ENCODE peak calls at places on chromosomes 1 and 21, in ten cellular contexts. One of them, this sample, is unnamed. For H3K4me1, the result is how much of the 10 kb centered on the place peaks cover.

GRCh38 chr1:66383602-66384001 is 150.4 kb upstream of the SGIP1 start:
- DNase-seq in GM12878: no peak
- DNase-seq in A549: no peak
- DNase-seq in breast epithelium: no peak
- DNase-seq in tibial nerve: no peak
- DNase-seq in K562: no peak
- DNase-seq in IMR-90: no peak
- DNase-seq in right lobe of liver: no peak
- DNase-seq in sigmoid colon: no peak
- DNase-seq in testis: no peak
- DNase-seq in this sample: no peak

GRCh38 chr21:36756527-36756926 is 57.6 kb downstream of the SIM2 start:
- DNase-seq in GM12878: no peak
- DNase-seq in A549: no peak
- DNase-seq in breast epithelium: no peak
- DNase-seq in tibial nerve: no peak
- DNase-seq in K562: no peak
- DNase-seq in IMR-90: peak
- DNase-seq in right lobe of liver: no peak
- DNase-seq in sigmoid colon: no peak
- DNase-seq in testis: no peak
- DNase-seq in this sample: no peak

GRCh38 chr1:30514945-30515344 is 208.4 kb downstream of the MATN1 start:
- DNase-seq in GM12878: no peak
- DNase-seq in A549: no peak
- DNase-seq in breast epithelium: peak
- DNase-seq in tibial nerve: no peak
- DNase-seq in K562: no peak
- DNase-seq in IMR-90: no peak
- DNase-seq in right lobe of liver: no peak
- DNase-seq in sigmoid colon: no peak
- DNase-seq in testis: no peak
- DNase-seq in this sample: no peak

GRCh38 chr1:163071381-163072255 is 2.5 kb downstream of the RGS4 start:
- DNase-seq in GM12878: no peak
- DNase-seq in A549: peak
- DNase-seq in breast epithelium: no peak
- DNase-seq in tibial nerve: peak
- DNase-seq in K562: peak
- DNase-seq in IMR-90: peak
- DNase-seq in right lobe of liver: peak
- DNase-seq in sigmoid colon: peak
- DNase-seq in testis: peak
- DNase-seq in this sample: peak

GRCh38 chr21:43308101-43308500 is 118.8 kb downstream of the SIK1 start:
- DNase-seq in GM12878: no peak
- DNase-seq in A549: no peak
- DNase-seq in breast epithelium: no peak
- DNase-seq in tibial nerve: no peak
- DNase-seq in K562: no peak
- DNase-seq in IMR-90: no peak
- DNase-seq in right lobe of liver: no peak
- DNase-seq in sigmoid colon: peak
- DNase-seq in testis: no peak
- DNase-seq in this sample: peak

GRCh38 chr1:206883876-206884275 is 13.4 kb upstream of the IL24 start:
- DNase-seq in GM12878: no peak
- DNase-seq in A549: no peak
- DNase-seq in breast epithelium: no peak
- DNase-seq in tibial nerve: no peak
- DNase-seq in K562: no peak
- DNase-seq in IMR-90: no peak
- DNase-seq in right lobe of liver: no peak
- DNase-seq in sigmoid colon: no peak
- DNase-seq in testis: no peak
- DNase-seq in this sample: no peak

GRCh38 chr21:42019706-42020105 is 9.5 kb upstream of the ZBTB21 start:
- DNase-seq in GM12878: no peak
- DNase-seq in A549: no peak
- DNase-seq in breast epithelium: no peak
- DNase-seq in tibial nerve: no peak
- DNase-seq in K562: no peak
- DNase-seq in IMR-90: no peak
- DNase-seq in right lobe of liver: no peak
- DNase-seq in sigmoid colon: peak
- DNase-seq in testis: no peak
- DNase-seq in this sample: no peak

GRCh38 chr1:218809625-218810024 is 364.1 kb upstream of the LYPLAL1 start:
- DNase-seq in GM12878: no peak
- DNase-seq in A549: no peak
- DNase-seq in breast epithelium: no peak
- DNase-seq in tibial nerve: no peak
- DNase-seq in K562: no peak
- DNase-seq in IMR-90: no peak
- DNase-seq in right lobe of liver: no peak
- DNase-seq in sigmoid colon: no peak
- DNase-seq in testis: no peak
- DNase-seq in this sample: no peak

GRCh38 chr1:231418101-231418740 is 3.9 kb downstream of the EGLN1 start:
- DNase-seq in GM12878: no peak
- DNase-seq in A549: no peak
- DNase-seq in breast epithelium: no peak
- DNase-seq in tibial nerve: no peak
- DNase-seq in K562: no peak
- DNase-seq in IMR-90: peak
- DNase-seq in right lobe of liver: no peak
- DNase-seq in sigmoid colon: no peak
- DNase-seq in testis: no peak
- DNase-seq in this sample: no peak
- H3K4me3 ChIP-seq in GM12878: peak
- H3K4me3 ChIP-seq in A549: peak
- H3K4me3 ChIP-seq in breast epithelium: peak
- H3K4me3 ChIP-seq in tibial nerve: peak
- H3K4me3 ChIP-seq in K562: peak
- H3K4me3 ChIP-seq in IMR-90: peak
- H3K4me3 ChIP-seq in right lobe of liver: peak
- H3K4me3 ChIP-seq in sigmoid colon: peak
- H3K4me3 ChIP-seq in testis: no peak
- H3K4me3 ChIP-seq in this sample: no peak

GRCh38 chr1:3465091-3465934 is 10.8 kb downstream of the ARHGEF16 start:
- DNase-seq in GM12878: no peak
- DNase-seq in A549: no peak
- DNase-seq in breast epithelium: no peak
- DNase-seq in tibial nerve: no peak
- DNase-seq in K562: no peak
- DNase-seq in IMR-90: no peak
- DNase-seq in right lobe of liver: no peak
- DNase-seq in sigmoid colon: peak
- DNase-seq in testis: no peak
- DNase-seq in this sample: peak
- H3K4me1 ChIP-seq in GM12878: under half
- H3K4me1 ChIP-seq in A549: under half
- H3K4me1 ChIP-seq in breast epithelium: under half
- H3K4me1 ChIP-seq in tibial nerve: under half
- H3K4me1 ChIP-seq in K562: under half
- H3K4me1 ChIP-seq in IMR-90: under half
- H3K4me1 ChIP-seq in right lobe of liver: under half
- H3K4me1 ChIP-seq in sigmoid colon: under half
- H3K4me1 ChIP-seq in testis: under half
- H3K4me1 ChIP-seq in this sample: under half

GRCh38 chr1:207959141-207959825 is 48.4 kb upstream of the CD34 start:
- DNase-seq in GM12878: no peak
- DNase-seq in A549: no peak
- DNase-seq in breast epithelium: peak
- DNase-seq in tibial nerve: peak
- DNase-seq in K562: no peak
- DNase-seq in IMR-90: peak
- DNase-seq in right lobe of liver: peak
- DNase-seq in sigmoid colon: peak
- DNase-seq in testis: peak
- DNase-seq in this sample: peak
- TF ChIP-seq POLR2A in GM12878: no peak
- TF ChIP-seq POLR2A in A549: no peak
- TF ChIP-seq POLR2A in breast epithelium: no peak
- TF ChIP-seq POLR2A in tibial nerve: no peak
- TF ChIP-seq POLR2A in K562: no peak
- TF ChIP-seq POLR2A in IMR-90: no peak
- TF ChIP-seq POLR2A in right lobe of liver: no peak
- TF ChIP-seq POLR2A in sigmoid colon: no peak
- TF ChIP-seq POLR2A in testis: no peak
- TF ChIP-seq POLR2A in this sample: no peak

GRCh38 chr1:92030701-92031107 is 919 bp downstream of the EPHX4 start:
- DNase-seq in GM12878: no peak
- DNase-seq in A549: no peak
- DNase-seq in breast epithelium: no peak
- DNase-seq in tibial nerve: no peak
- DNase-seq in K562: no peak
- DNase-seq in IMR-90: peak
- DNase-seq in right lobe of liver: no peak
- DNase-seq in sigmoid colon: no peak
- DNase-seq in testis: no peak
- DNase-seq in this sample: no peak
- H3K4me3 ChIP-seq in GM12878: no peak
- H3K4me3 ChIP-seq in A549: no peak
- H3K4me3 ChIP-seq in breast epithelium: no peak
- H3K4me3 ChIP-seq in tibial nerve: no peak
- H3K4me3 ChIP-seq in K562: no peak
- H3K4me3 ChIP-seq in IMR-90: peak
- H3K4me3 ChIP-seq in right lobe of liver: no peak
- H3K4me3 ChIP-seq in sigmoid colon: peak
- H3K4me3 ChIP-seq in testis: no peak
- H3K4me3 ChIP-seq in this sample: no peak

GRCh38 chr1:235657269-235657668 is 7.7 kb upstream of the GNG4 start:
- DNase-seq in GM12878: no peak
- DNase-seq in A549: no peak
- DNase-seq in breast epithelium: no peak
- DNase-seq in tibial nerve: no peak
- DNase-seq in K562: no peak
- DNase-seq in IMR-90: no peak
- DNase-seq in right lobe of liver: no peak
- DNase-seq in sigmoid colon: no peak
- DNase-seq in testis: no peak
- DNase-seq in this sample: no peak
- H3K4me1 ChIP-seq in GM12878: under half
- H3K4me1 ChIP-seq in A549: under half
- H3K4me1 ChIP-seq in breast epithelium: under half
- H3K4me1 ChIP-seq in tibial nerve: under half
- H3K4me1 ChIP-seq in K562: under half
- H3K4me1 ChIP-seq in IMR-90: under half
- H3K4me1 ChIP-seq in right lobe of liver: under half
- H3K4me1 ChIP-seq in sigmoid colon: under half
- H3K4me1 ChIP-seq in testis: under half
- H3K4me1 ChIP-seq in this sample: under half

DNA sequence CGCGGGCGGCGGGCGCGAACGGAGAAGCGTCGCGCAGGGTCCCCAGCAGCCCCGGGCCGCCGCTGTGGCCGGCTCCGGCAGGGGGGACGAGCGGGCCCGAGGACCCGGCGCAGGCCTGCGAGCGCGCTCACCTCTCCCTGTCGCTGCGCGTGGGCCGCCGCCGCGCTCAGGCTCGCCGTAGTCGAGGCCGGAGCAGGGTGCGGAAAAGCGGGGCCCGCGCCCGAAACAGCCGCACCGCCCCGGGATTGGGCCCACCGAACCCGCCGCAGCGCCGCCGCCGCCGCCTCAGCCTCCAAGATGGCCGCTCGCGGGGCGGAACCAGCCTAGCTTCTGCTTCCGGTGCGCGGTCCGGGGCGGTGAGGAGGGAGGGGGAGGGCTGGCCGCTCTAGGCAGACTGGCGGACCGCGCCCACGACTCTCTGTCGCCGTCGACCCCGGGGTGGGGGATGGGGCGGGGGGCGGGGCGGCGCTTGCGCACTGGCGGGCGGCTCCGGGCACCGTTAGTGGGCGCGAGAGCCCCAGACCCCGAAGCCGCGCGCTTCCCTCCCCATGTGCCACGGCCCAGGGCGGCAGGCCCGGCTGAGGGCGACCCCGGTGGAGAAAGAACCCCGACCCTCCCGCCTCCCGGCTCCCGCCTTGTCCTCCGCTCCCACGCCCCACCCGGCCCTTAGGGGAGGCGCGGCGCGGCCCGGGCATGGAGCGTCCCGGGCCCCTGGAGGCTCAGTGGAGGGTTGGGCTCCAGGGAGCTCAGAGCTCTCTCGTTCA is at the start of gene UBE2J2:
- DNase-seq in GM12878: peak
- DNase-seq in A549: peak
- DNase-seq in breast epithelium: peak
- DNase-seq in tibial nerve: peak
- DNase-seq in K562: peak
- DNase-seq in IMR-90: peak
- DNase-seq in right lobe of liver: peak
- DNase-seq in sigmoid colon: peak
- DNase-seq in testis: peak
- DNase-seq in this sample: peak
- TF ChIP-seq POLR2A in GM12878: peak
- TF ChIP-seq POLR2A in A549: peak
- TF ChIP-seq POLR2A in breast epithelium: no peak
- TF ChIP-seq POLR2A in tibial nerve: peak
- TF ChIP-seq POLR2A in K562: peak
- TF ChIP-seq POLR2A in IMR-90: peak
- TF ChIP-seq POLR2A in right lobe of liver: peak
- TF ChIP-seq POLR2A in sigmoid colon: no peak
- TF ChIP-seq POLR2A in testis: peak
- TF ChIP-seq POLR2A in this sample: peak

GRCh38 chr1:43796111-43796581 is 88.8 kb downstream of the ST3GAL3 start:
- DNase-seq in GM12878: no peak
- DNase-seq in A549: no peak
- DNase-seq in breast epithelium: no peak
- DNase-seq in tibial nerve: no peak
- DNase-seq in K562: no peak
- DNase-seq in IMR-90: peak
- DNase-seq in right lobe of liver: no peak
- DNase-seq in sigmoid colon: no peak
- DNase-seq in testis: no peak
- DNase-seq in this sample: peak

GRCh38 chr1:43800801-43801200 is 93.5 kb downstream of the ST3GAL3 start:
- DNase-seq in GM12878: no peak
- DNase-seq in A549: no peak
- DNase-seq in breast epithelium: no peak
- DNase-seq in tibial nerve: no peak
- DNase-seq in K562: no peak
- DNase-seq in IMR-90: no peak
- DNase-seq in right lobe of liver: no peak
- DNase-seq in sigmoid colon: no peak
- DNase-seq in testis: no peak
- DNase-seq in this sample: no peak

GRCh38 chr1:43801203-43801602 is 93.9 kb downstream of the ST3GAL3 start:
- DNase-seq in GM12878: no peak
- DNase-seq in A549: no peak
- DNase-seq in breast epithelium: no peak
- DNase-seq in tibial nerve: no peak
- DNase-seq in K562: no peak
- DNase-seq in IMR-90: no peak
- DNase-seq in right lobe of liver: no peak
- DNase-seq in sigmoid colon: no peak
- DNase-seq in testis: no peak
- DNase-seq in this sample: no peak

GRCh38 chr1:43799656-43800629 is 92.6 kb downstream of the ST3GAL3 start:
- DNase-seq in GM12878: no peak
- DNase-seq in A549: no peak
- DNase-seq in breast epithelium: no peak
- DNase-seq in tibial nerve: no peak
- DNase-seq in K562: peak
- DNase-seq in IMR-90: peak
- DNase-seq in right lobe of liver: no peak
- DNase-seq in sigmoid colon: no peak
- DNase-seq in testis: no peak
- DNase-seq in this sample: no peak

GRCh38 chr1:43797926-43798325 is 90.6 kb downstream of the ST3GAL3 start:
- DNase-seq in GM12878: no peak
- DNase-seq in A549: no peak
- DNase-seq in breast epithelium: no peak
- DNase-seq in tibial nerve: no peak
- DNase-seq in K562: no peak
- DNase-seq in IMR-90: no peak
- DNase-seq in right lobe of liver: no peak
- DNase-seq in sigmoid colon: no peak
- DNase-seq in testis: no peak
- DNase-seq in this sample: no peak
- H3K4me3 ChIP-seq in GM12878: no peak
- H3K4me3 ChIP-seq in A549: no peak
- H3K4me3 ChIP-seq in breast epithelium: no peak
- H3K4me3 ChIP-seq in tibial nerve: no peak
- H3K4me3 ChIP-seq in K562: no peak
- H3K4me3 ChIP-seq in IMR-90: no peak
- H3K4me3 ChIP-seq in right lobe of liver: no peak
- H3K4me3 ChIP-seq in sigmoid colon: no peak
- H3K4me3 ChIP-seq in testis: no peak
- H3K4me3 ChIP-seq in this sample: no peak

This sample was measured in adrenal gland.